ENCODE peak calls at places on chromosomes 7 and 10, in seven cellular contexts. S, M, F, D, I, X and E are unnamed samples.

GRCh38 chr10:62244088-62244487 is 24.6 kb downstream of the RTKN2 start:
- DNase-seq in S (no peak), D (no peak), F (no peak), I (no peak), M (no peak), X (no peak), E (no peak)

GRCh38 chr7:140928491-140929309 is 4.0 kb upstream of the BRAF start:
- DNase-seq in X (no peak), F (no peak), D (no peak), M (no peak), S (no peak), I (no peak), E (no peak)

GRCh38 chr10:88974446-88975376 is 15.9 kb upstream of the FAS start:
- DNase-seq in M (no peak), D (no peak), X (no peak), S (peak), I (no peak), F (no peak), E (no peak)

GRCh38 chr7:82677493-82677892 is 233.9 kb upstream of the CACNA2D1 start:
- DNase-seq in I (peak), S (peak), D (no peak), F (no peak), X (no peak), M (peak), E (no peak)

GRCh38 chr10:60905580-60905979 is 38.4 kb downstream of the RHOBTB1 start:
- DNase-seq in I (no peak), D (peak), S (peak), F (no peak), M (no peak), X (no peak), E (peak)

GRCh38 chr10:124380256-124380995 is 38.3 kb downstream of the OAT start:
- DNase-seq in F (no peak), M (no peak), D (no peak), X (no peak), I (no peak), S (no peak), E (no peak)

GRCh38 chr10:22599048-22599561 is 115.3 kb downstream of the PIP4K2A start:
- DNase-seq in X (no peak), S (peak), F (no peak), I (no peak), D (peak), M (peak), E (peak)

GRCh38 chr10:111200505-111201186 is 123.8 kb downstream of the ADRA2A start:
- DNase-seq in I (no peak), F (peak), X (no peak), M (no peak), D (no peak), S (no peak), E (no peak)

GRCh38 chr10:52551036-52551435 is 221.5 kb downstream of the MBL2 start:
- DNase-seq in D (no peak), S (peak), F (no peak), M (no peak), I (no peak), X (no peak), E (no peak)

GRCh38 chr7:130063036-130063435 is 7.3 kb upstream of the KLHDC10 start:
- DNase-seq in X (peak), D (no peak), I (peak), S (peak), F (peak), M (peak), E (no peak)

GRCh38 chr10:787933-788651 is 98.6 kb upstream of the DIP2C start:
- DNase-seq in D (no peak), F (no peak), M (peak), I (no peak), X (no peak), S (peak), E (no peak)

GRCh38 chr10:33657154-33657900 is 322.9 kb upstream of the NRP1 start:
- DNase-seq in M (peak), F (peak), S (peak), X (no peak), I (no peak), D (no peak), E (no peak)

GRCh38 chr7:842436-843031 is 10.3 kb downstream of the SUN1 start:
- DNase-seq in D (no peak), I (no peak), S (no peak), X (no peak), F (no peak), M (no peak), E (no peak)

GRCh38 chr10:79002336-79002735 is 66.4 kb upstream of the ZMIZ1 start:
- DNase-seq in F (no peak), X (no peak), M (no peak), I (no peak), D (no peak), S (no peak), E (no peak)

GRCh38 chr7:31663072-31663471 is 23.9 kb upstream of the PPP1R17 start:
- DNase-seq in M (peak), X (peak), D (no peak), F (no peak), S (no peak), I (no peak), E (no peak)

GRCh38 chr7:102061981-102062390 is 224.7 kb upstream of the SH2B2 start:
- DNase-seq in F (no peak), S (peak), I (no peak), M (peak), X (no peak), D (no peak), E (no peak)

GRCh38 chr7:45421096-45421495 is 153.1 kb upstream of the ADCY1 start:
- DNase-seq in D (no peak), S (peak), F (no peak), M (no peak), I (no peak), X (no peak), E (peak)

GRCh38 chr10:58481569-58482109 is 31.0 kb upstream of the BICC1 start:
- DNase-seq in X (no peak), D (no peak), M (no peak), S (no peak), I (no peak), F (no peak), E (no peak)

GRCh38 chr10:9228770-9229169 is 1174.3 kb downstream of the GATA3 start:
- DNase-seq in I (no peak), D (no peak), S (no peak), X (no peak), M (peak), F (no peak), E (no peak)

GRCh38 chr10:6461961-6462360 is 118.1 kb downstream of the PRKCQ start:
- DNase-seq in X (no peak), I (no peak), D (no peak), S (no peak), F (no peak), M (peak), E (no peak)

GRCh38 chr7:68107256-68107655 is 1110.6 kb downstream of the TYW1 start:
- DNase-seq in M (no peak), X (no peak), D (no peak), F (no peak), I (no peak), S (peak), E (no peak)

GRCh38 chr7:84508569-84508968 is 314.0 kb upstream of the SEMA3A start:
- DNase-seq in M (no peak), D (no peak), I (no peak), X (no peak), F (no peak), S (peak), E (no peak)